ENCODE peak calls at places on chromosomes 11 and 22, in five cellular contexts. F is globus pallidus, L is activated gamma-delta T cell treated with Interleukin-2 at 50 U/mL for 16 hours, X is adrenal gland, N is RWPE1. P is an unnamed sample.
A peak's percentile ranks its signal among the peaks of the same experiment; 100 is the strongest.

GRCh38 chr11:94771390-94771789 is 3.2 kb downstream of the AMOTL1 start:
- DNase-seq in L (no peak), F (no peak), X (no peak), N (no peak), P (no peak)

GRCh38 chr11:76835928-76836612 is 24.6 kb upstream of the ACER3 start:
- DNase-seq in F (no peak), X (no peak), N (peak; percentile 30), L (no peak), P (no peak)

GRCh38 chr11:114366331-114367243 is 33.7 kb downstream of the C11orf71 start:
- DNase-seq in L (no peak), X (no peak), N (peak; percentile 13), F (no peak), P (no peak)

GRCh38 chr11:7591107-7591894 is 77.5 kb downstream of the PPFIBP2 start:
- DNase-seq in N (no peak), F (peak; percentile 75), L (no peak), X (no peak), P (no peak)

GRCh38 chr22:20867179-20868099 is 8.6 kb downstream of the SNAP29 start:
- DNase-seq in X (peak; percentile 44), L (no peak), N (no peak), F (peak; percentile 62), P (no peak)

GRCh38 chr22:40982482-40983385 is 31.6 kb downstream of the RBX1 start:
- DNase-seq in X (no peak), N (no peak), L (no peak), F (peak; percentile 14), P (no peak)

GRCh38 chr22:17629646-17630045 is 1.1 kb upstream of the ATP6V1E1 start:
- DNase-seq in F (no peak), L (no peak), N (no peak), X (no peak), P (no peak)

GRCh38 chr11:118544010-118544646 is 13.1 kb downstream of the TMEM25 start:
- DNase-seq in N (no peak), X (no peak), F (no peak), L (no peak), P (no peak)

GRCh38 chr11:3184732-3185347 is 19.7 kb upstream of the OSBPL5 start:
- DNase-seq in L (no peak), X (no peak), N (no peak), F (no peak), P (no peak)

GRCh38 chr22:27323646-27324045 is 477.9 kb downstream of the MN1 start:
- DNase-seq in L (no peak), X (no peak), N (no peak), F (no peak), P (no peak)

GRCh38 chr11:36165638-36166389 is 123.4 kb downstream of the COMMD9 start:
- DNase-seq in L (no peak), N (no peak), F (no peak), X (no peak), P (no peak)

GRCh38 chr11:266676-267439 is 11.3 kb upstream of the NLRP6 start:
- DNase-seq in X (no peak), N (no peak), L (no peak), F (no peak), P (no peak)

GRCh38 chr22:22867996-22868715 is 19.5 kb upstream of the IGLL5 start:
- DNase-seq in L (no peak), F (no peak), N (no peak), X (no peak), P (no peak)

GRCh38 chr22:29816539-29816938 is 21.5 kb downstream of the ASCC2 start:
- DNase-seq in N (no peak), L (no peak), F (no peak), X (no peak), P (no peak)

GRCh38 chr11:70583781-70584218 is 185.5 kb downstream of the CTTN start:
- DNase-seq in L (no peak), F (no peak), N (no peak), X (no peak), P (no peak)

P was measured in NCI-H1436.